ENCODE peak calls at places on chromosome 1, in seven cellular contexts. One of them, this sample, is unnamed.

GRCh38 chr1:31700468-31701136 is 3.2 kb downstream of the COL16A1 start:
- DNase-seq in CD4-positive, CD25-positive, alpha-beta regulatory T cell: no peak
- DNase-seq in NCI-H1436 treated with DMSO at 0.1 percent for 48 hours: no peak
- DNase-seq in activated CD8-positive, alpha-beta memory T cell treated with anti-CD3 and anti-CD28 coated beads for 1 hour: no peak
- DNase-seq in stimulated activated CD8-positive, alpha-beta memory T cell treated with anti-CD3 and anti-CD28 coated beads, Interleukin-7, amount 100 ng/mL, for 24 hours: no peak
- DNase-seq in midbrain: no peak
- DNase-seq in left cardiac atrium: no peak
- DNase-seq in this sample: no peak

GRCh38 chr1:204465469-204466415 is 28.9 kb downstream of the PIK3C2B start:
- DNase-seq in CD4-positive, CD25-positive, alpha-beta regulatory T cell: no peak
- DNase-seq in NCI-H1436 treated with DMSO at 0.1 percent for 48 hours: no peak
- DNase-seq in activated CD8-positive, alpha-beta memory T cell treated with anti-CD3 and anti-CD28 coated beads for 1 hour: no peak
- DNase-seq in stimulated activated CD8-positive, alpha-beta memory T cell treated with anti-CD3 and anti-CD28 coated beads, Interleukin-7, amount 100 ng/mL, for 24 hours: no peak
- DNase-seq in midbrain: no peak
- DNase-seq in left cardiac atrium: peak
- DNase-seq in this sample: no peak

GRCh38 chr1:39928809-39929587 is 25.9 kb upstream of the MFSD2A start:
- DNase-seq in CD4-positive, CD25-positive, alpha-beta regulatory T cell: no peak
- DNase-seq in NCI-H1436 treated with DMSO at 0.1 percent for 48 hours: no peak
- DNase-seq in activated CD8-positive, alpha-beta memory T cell treated with anti-CD3 and anti-CD28 coated beads for 1 hour: no peak
- DNase-seq in stimulated activated CD8-positive, alpha-beta memory T cell treated with anti-CD3 and anti-CD28 coated beads, Interleukin-7, amount 100 ng/mL, for 24 hours: no peak
- DNase-seq in midbrain: no peak
- DNase-seq in left cardiac atrium: no peak
- DNase-seq in this sample: no peak

GRCh38 chr1:13813398-13814012 is 113.5 kb downstream of the PRDM2 start:
- DNase-seq in CD4-positive, CD25-positive, alpha-beta regulatory T cell: peak
- DNase-seq in NCI-H1436 treated with DMSO at 0.1 percent for 48 hours: no peak
- DNase-seq in activated CD8-positive, alpha-beta memory T cell treated with anti-CD3 and anti-CD28 coated beads for 1 hour: no peak
- DNase-seq in stimulated activated CD8-positive, alpha-beta memory T cell treated with anti-CD3 and anti-CD28 coated beads, Interleukin-7, amount 100 ng/mL, for 24 hours: no peak
- DNase-seq in midbrain: peak
- DNase-seq in left cardiac atrium: no peak
- DNase-seq in this sample: no peak

GRCh38 chr1:167829868-167830267 is 84.1 kb downstream of the ADCY10 start:
- DNase-seq in CD4-positive, CD25-positive, alpha-beta regulatory T cell: no peak
- DNase-seq in NCI-H1436 treated with DMSO at 0.1 percent for 48 hours: no peak
- DNase-seq in activated CD8-positive, alpha-beta memory T cell treated with anti-CD3 and anti-CD28 coated beads for 1 hour: no peak
- DNase-seq in stimulated activated CD8-positive, alpha-beta memory T cell treated with anti-CD3 and anti-CD28 coated beads, Interleukin-7, amount 100 ng/mL, for 24 hours: no peak
- DNase-seq in midbrain: no peak
- DNase-seq in left cardiac atrium: no peak
- DNase-seq in this sample: no peak

GRCh38 chr1:25084407-25084806 is 147.9 kb downstream of the SYF2 start:
- DNase-seq in CD4-positive, CD25-positive, alpha-beta regulatory T cell: no peak
- DNase-seq in NCI-H1436 treated with DMSO at 0.1 percent for 48 hours: no peak
- DNase-seq in activated CD8-positive, alpha-beta memory T cell treated with anti-CD3 and anti-CD28 coated beads for 1 hour: no peak
- DNase-seq in stimulated activated CD8-positive, alpha-beta memory T cell treated with anti-CD3 and anti-CD28 coated beads, Interleukin-7, amount 100 ng/mL, for 24 hours: no peak
- DNase-seq in midbrain: no peak
- DNase-seq in left cardiac atrium: no peak
- DNase-seq in this sample: no peak

GRCh38 chr1:24418898-24419628 is 3.5 kb downstream of the NIPAL3 start:
- DNase-seq in CD4-positive, CD25-positive, alpha-beta regulatory T cell: no peak
- DNase-seq in NCI-H1436 treated with DMSO at 0.1 percent for 48 hours: peak
- DNase-seq in activated CD8-positive, alpha-beta memory T cell treated with anti-CD3 and anti-CD28 coated beads for 1 hour: no peak
- DNase-seq in stimulated activated CD8-positive, alpha-beta memory T cell treated with anti-CD3 and anti-CD28 coated beads, Interleukin-7, amount 100 ng/mL, for 24 hours: no peak
- DNase-seq in midbrain: peak
- DNase-seq in left cardiac atrium: peak
- DNase-seq in this sample: no peak

GRCh38 chr1:13699510-13699909 is 478 bp upstream of the PRDM2 start:
- DNase-seq in CD4-positive, CD25-positive, alpha-beta regulatory T cell: no peak
- DNase-seq in NCI-H1436 treated with DMSO at 0.1 percent for 48 hours: no peak
- DNase-seq in activated CD8-positive, alpha-beta memory T cell treated with anti-CD3 and anti-CD28 coated beads for 1 hour: no peak
- DNase-seq in stimulated activated CD8-positive, alpha-beta memory T cell treated with anti-CD3 and anti-CD28 coated beads, Interleukin-7, amount 100 ng/mL, for 24 hours: no peak
- DNase-seq in midbrain: no peak
- DNase-seq in left cardiac atrium: peak
- DNase-seq in this sample: peak

GRCh38 chr1:68479501-68479900 is 17.4 kb downstream of the DEPDC1 start:
- DNase-seq in CD4-positive, CD25-positive, alpha-beta regulatory T cell: no peak
- DNase-seq in NCI-H1436 treated with DMSO at 0.1 percent for 48 hours: no peak
- DNase-seq in activated CD8-positive, alpha-beta memory T cell treated with anti-CD3 and anti-CD28 coated beads for 1 hour: no peak
- DNase-seq in stimulated activated CD8-positive, alpha-beta memory T cell treated with anti-CD3 and anti-CD28 coated beads, Interleukin-7, amount 100 ng/mL, for 24 hours: no peak
- DNase-seq in midbrain: no peak
- DNase-seq in left cardiac atrium: no peak
- DNase-seq in this sample: no peak

GRCh38 chr1:232726048-232726779 is 79.0 kb upstream of the MAP10 start:
- DNase-seq in CD4-positive, CD25-positive, alpha-beta regulatory T cell: no peak
- DNase-seq in NCI-H1436 treated with DMSO at 0.1 percent for 48 hours: no peak
- DNase-seq in activated CD8-positive, alpha-beta memory T cell treated with anti-CD3 and anti-CD28 coated beads for 1 hour: no peak
- DNase-seq in stimulated activated CD8-positive, alpha-beta memory T cell treated with anti-CD3 and anti-CD28 coated beads, Interleukin-7, amount 100 ng/mL, for 24 hours: no peak
- DNase-seq in midbrain: no peak
- DNase-seq in left cardiac atrium: no peak
- DNase-seq in this sample: peak

GRCh38 chr1:62508187-62508758 is 71.4 kb downstream of the USP1 start:
- DNase-seq in CD4-positive, CD25-positive, alpha-beta regulatory T cell: no peak
- DNase-seq in NCI-H1436 treated with DMSO at 0.1 percent for 48 hours: no peak
- DNase-seq in activated CD8-positive, alpha-beta memory T cell treated with anti-CD3 and anti-CD28 coated beads for 1 hour: no peak
- DNase-seq in stimulated activated CD8-positive, alpha-beta memory T cell treated with anti-CD3 and anti-CD28 coated beads, Interleukin-7, amount 100 ng/mL, for 24 hours: no peak
- DNase-seq in midbrain: peak
- DNase-seq in left cardiac atrium: no peak
- DNase-seq in this sample: no peak

This sample was measured in H1.